ENCODE peak calls at places on chromosomes 12 and 14, in nine cellular contexts. T is Peyer's patch; R is lung; Z is right cardiac atrium; H is dorsolateral prefrontal cortex; E is transverse colon; D is lower lobe of right lung; S is effector memory CD4-positive, alpha-beta T cell; C is GM23338. G is an unnamed sample.
A peak's percentile ranks its signal among the peaks of the same experiment; 100 is the strongest.

GRCh38 chr12:125140239-125140917 is 75.1 kb downstream of the AACS start:
- DNase-seq in R (no peak), H (no peak), T (no peak), D (no peak), Z (no peak), S (no peak), E (no peak), C (peak; percentile 63), G (no peak)

GRCh38 chr12:6224550-6224949 is 24.4 kb downstream of the CD9 start:
- DNase-seq in E (peak; percentile 50), T (peak; percentile 20), R (no peak), S (no peak), H (peak; percentile 91), C (no peak), D (no peak), Z (peak; percentile 72), G (peak; percentile 88)

GRCh38 chr14:70188608-70189540 is at the start of gene SLC8A3:
- DNase-seq in E (no peak), H (peak; percentile 75), T (no peak), C (peak; percentile 69), S (no peak), R (no peak), D (no peak), Z (peak; percentile 48), G (peak; percentile 73)

GRCh38 chr12:132427999-132428871 is 61.7 kb upstream of the FBRSL1 start:
- DNase-seq in D (no peak), Z (peak; percentile 33), R (no peak), T (no peak), E (no peak), S (no peak), C (no peak), H (no peak), G (no peak)

GRCh38 chr12:109309441-109310246 is 560 bp upstream of the FOXN4 start:
- DNase-seq in S (no peak), R (no peak), E (no peak), T (no peak), D (no peak), H (no peak), C (peak; percentile 65), Z (no peak), G (no peak)

GRCh38 chr12:46357438-46358324 is 14.9 kb downstream of the SLC38A2 start:
- DNase-seq in C (peak; percentile 39), Z (no peak), E (no peak), D (no peak), T (no peak), S (no peak), R (no peak), H (no peak), G (no peak)

GRCh38 chr12:121050725-121051124 is 11.7 kb upstream of the OASL start:
- DNase-seq in R (no peak), H (no peak), T (no peak), C (no peak), E (no peak), Z (no peak), D (no peak), S (no peak), G (no peak)

GRCh38 chr14:99681101-99681831 is 2.8 kb upstream of the CYP46A1 start:
- DNase-seq in D (no peak), C (no peak), R (no peak), Z (no peak), E (no peak), S (no peak), H (no peak), T (no peak), G (no peak)

GRCh38 chr12:45730842-45731336 is 1.4 kb downstream of the ARID2 start:
- DNase-seq in T (peak; percentile 26), C (no peak), H (no peak), S (no peak), R (no peak), E (no peak), Z (no peak), D (no peak), G (no peak)

GRCh38 chr12:12172106-12172511 is 94.7 kb downstream of the LRP6 start:
- DNase-seq in S (no peak), T (no peak), E (no peak), Z (no peak), D (no peak), H (no peak), R (no peak), C (no peak), G (no peak)

GRCh38 chr14:85856430-85856829 is 326.5 kb downstream of the FLRT2 start:
- DNase-seq in D (no peak), E (no peak), T (no peak), H (no peak), C (peak; percentile 30), S (no peak), Z (no peak), R (no peak), G (no peak)

GRCh38 chr14:79342942-79343341 is 868.4 kb downstream of the DIO2 start:
- DNase-seq in R (no peak), H (no peak), D (no peak), E (no peak), T (no peak), Z (no peak), C (no peak), S (no peak), G (no peak)

GRCh38 chr14:63701614-63702291 is 26.1 kb downstream of the SGPP1 start:
- DNase-seq in H (no peak), R (no peak), D (no peak), S (no peak), C (no peak), Z (no peak), T (no peak), E (no peak), G (no peak)

GRCh38 chr14:26963696-26964095 is 365.9 kb upstream of the NOVA1 start:
- DNase-seq in E (no peak), D (no peak), H (no peak), R (no peak), T (no peak), C (no peak), Z (no peak), S (no peak), G (no peak)

GRCh38 chr14:51547701-51548100 is 104.0 kb upstream of the FRMD6 start:
- DNase-seq in H (no peak), S (no peak), C (no peak), T (no peak), Z (no peak), D (no peak), R (no peak), E (no peak), G (no peak)

GRCh38 chr12:55847033-55847432 is 4.3 kb upstream of the MMP19 start:
- DNase-seq in R (no peak), D (peak; percentile 59), C (no peak), Z (no peak), H (no peak), T (no peak), E (no peak), S (no peak), G (no peak)

GRCh38 chr12:69330475-69331473 is 17.4 kb upstream of the LYZ start:
- DNase-seq in D (peak; percentile 66), R (no peak), H (no peak), S (peak; percentile 8), E (peak; percentile 74), T (peak; percentile 73), C (peak; percentile 87), Z (peak; percentile 59), G (no peak)

GRCh38 chr14:101336203-101336602 is 225.1 kb upstream of the DIO3 start:
- DNase-seq in E (no peak), H (no peak), S (no peak), C (no peak), T (no peak), Z (no peak), R (no peak), D (no peak), G (no peak)

GRCh38 chr14:88791252-88791621 is 1.5 kb downstream of the EML5 start:
- DNase-seq in H (no peak), E (no peak), S (no peak), R (no peak), D (no peak), Z (no peak), T (no peak), C (no peak), G (no peak)

GRCh38 chr12:88969127-88969526 is 383.2 kb downstream of the DUSP6 start:
- DNase-seq in R (no peak), D (no peak), S (no peak), E (no peak), C (no peak), Z (no peak), T (no peak), H (no peak), G (no peak)

DNA sequence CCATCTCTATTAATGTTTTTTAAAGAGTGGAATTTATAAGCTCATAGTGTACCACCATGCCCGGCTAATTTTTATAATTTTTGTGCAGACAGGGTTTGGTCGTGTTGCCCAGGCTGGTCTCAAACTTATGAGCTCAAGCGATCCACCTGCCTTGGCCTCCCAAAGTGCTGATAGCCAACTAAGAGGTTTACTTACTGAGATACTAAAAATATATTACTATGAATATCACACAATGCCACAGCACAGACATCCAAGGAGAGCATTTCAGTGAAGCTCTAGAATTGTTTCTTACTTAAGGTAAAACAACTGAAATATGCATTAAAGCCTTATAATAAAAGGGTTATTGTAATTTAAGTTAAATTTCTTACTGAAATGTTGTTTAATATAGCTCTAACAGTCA is 99.5 kb downstream of the SLC41A2 start:
- DNase-seq in Z (no peak), H (no peak), S (no peak), C (no peak), R (no peak), T (no peak), D (no peak), E (no peak), G (no peak)
- H3K27ac ChIP-seq in Z (no peak overlapping the region), H (no peak overlapping the region), S (no peak overlapping the region), C (no peak overlapping the region), R (no peak overlapping the region), T (no peak overlapping the region), D (no peak overlapping the region), E (no peak overlapping the region), G (no peak overlapping the region)

DNA sequence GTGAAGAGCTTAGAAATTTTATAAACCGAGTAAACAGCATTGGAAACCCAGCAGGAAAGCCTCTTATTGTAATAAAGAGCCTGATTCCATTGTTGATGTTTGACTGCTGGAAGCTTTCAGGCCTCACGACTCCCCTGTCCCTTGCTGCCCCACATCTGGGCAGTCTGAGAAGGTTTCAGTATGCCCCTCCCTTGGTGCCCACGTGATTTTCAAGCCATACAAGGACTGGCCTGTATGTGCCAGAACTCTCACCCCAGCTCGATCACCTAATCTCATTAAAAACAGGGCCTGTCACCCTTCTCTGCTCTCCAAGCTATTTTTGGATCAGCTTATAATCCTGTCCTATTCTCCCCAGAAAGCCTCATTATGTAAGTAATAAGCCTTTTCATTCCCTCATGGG is 7.5 kb upstream of the PYROXD1 start:
- DNase-seq in C (no peak), R (no peak), T (no peak), D (no peak), E (no peak), S (no peak), H (no peak), Z (no peak), G (no peak)
- H3K27ac ChIP-seq in C (no peak overlapping the region), R (no peak overlapping the region), T (no peak overlapping the region), D (no peak overlapping the region), E (no peak overlapping the region), S (no peak overlapping the region), H (no peak overlapping the region), Z (no peak overlapping the region), G (no peak overlapping the region)

GRCh38 chr14:68177728-68178127 is 358.1 kb downstream of the RAD51B start:
- DNase-seq in R (no peak), D (no peak), Z (no peak), S (no peak), E (no peak), H (no peak), C (no peak), T (no peak), G (no peak)
- H3K27ac ChIP-seq in R (no peak overlapping the region), D (no peak overlapping the region), Z (no peak overlapping the region), S (no peak overlapping the region), E (no peak overlapping the region), H (no peak overlapping the region), C (no peak overlapping the region), T (no peak overlapping the region), G (no peak overlapping the region)

GRCh38 chr14:74641581-74641980 is 29.5 kb upstream of the LTBP2 start:
- DNase-seq in H (no peak), C (no peak), E (no peak), T (no peak), Z (no peak), R (no peak), D (no peak), S (no peak), G (no peak)
- H3K27ac ChIP-seq in H (no peak overlapping the region), C (no peak overlapping the region), E (no peak overlapping the region), T (no peak overlapping the region), Z (peak overlapping the region; percentile 1), R (no peak overlapping the region), D (no peak overlapping the region), S (no peak overlapping the region), G (no peak overlapping the region)